ENCODE peak calls at places on chromosome 13, in ten cellular contexts. X is ovary, E is K562, P is body of pancreas, L is Peyer's patch, J is right lobe of liver, I is adrenal gland, F is erythroblast, R is tibial nerve, H is A549. C is an unnamed sample.

GRCh38 chr13:26749285-26749684 is 11.3 kb downstream of the GPR12 start:
- DNase-seq in X (no peak), E (peak), P (no peak), L (no peak), J (no peak), I (no peak), F (no peak), R (no peak), H (no peak), C (peak)

GRCh38 chr13:75762066-75762937 is 126.2 kb downstream of the LMO7 start:
- DNase-seq in X (no peak), E (no peak), P (peak), L (peak), J (no peak), I (no peak), F (no peak), R (no peak), H (no peak), C (no peak)

GRCh38 chr13:79445968-79446645 is 34.8 kb upstream of the NDFIP2 start:
- DNase-seq in X (no peak), E (no peak), P (no peak), L (no peak), J (no peak), I (no peak), F (no peak), R (no peak), H (no peak), C (no peak)

GRCh38 chr13:34913040-34913439 is 29.0 kb upstream of the NBEA start:
- DNase-seq in X (no peak), E (no peak), P (no peak), L (no peak), J (no peak), I (no peak), F (no peak), R (no peak), H (no peak), C (no peak)

GRCh38 chr13:42762917-42763316 is 18.5 kb upstream of the FAM216B start:
- DNase-seq in X (no peak), E (no peak), P (no peak), L (no peak), J (no peak), I (no peak), F (peak), R (no peak), H (no peak), C (no peak)

GRCh38 chr13:99383946-99384345 is 76.7 kb upstream of the GPR183 start:
- DNase-seq in X (no peak), E (no peak), P (no peak), L (no peak), J (no peak), I (no peak), F (no peak), R (no peak), H (no peak), C (no peak)

GRCh38 chr13:98900442-98900841 is 77.4 kb downstream of the DOCK9 start:
- DNase-seq in X (no peak), E (no peak), P (no peak), L (no peak), J (no peak), I (no peak), F (no peak), R (no peak), H (no peak), C (no peak)

GRCh38 chr13:36959438-36960116 is 39.5 kb upstream of the SMAD9 start:
- DNase-seq in X (no peak), E (no peak), P (no peak), L (no peak), J (no peak), I (no peak), F (no peak), R (no peak), H (no peak), C (no peak)

GRCh38 chr13:74644239-74644638 is 510.0 kb upstream of the KLF12 start:
- DNase-seq in X (no peak), E (no peak), P (no peak), L (no peak), J (no peak), I (no peak), F (no peak), R (no peak), H (no peak), C (no peak)

GRCh38 chr13:74289861-74290260 is 155.7 kb upstream of the KLF12 start:
- DNase-seq in X (no peak), E (no peak), P (no peak), L (no peak), J (no peak), I (no peak), F (no peak), R (no peak), H (no peak), C (no peak)

GRCh38 chr13:95100525-95101121 is 200.6 kb downstream of the ABCC4 start:
- DNase-seq in X (no peak), E (no peak), P (no peak), L (no peak), J (no peak), I (no peak), F (no peak), R (no peak), H (peak), C (no peak)

GRCh38 chr13:48574036-48574796 is 41.3 kb upstream of the RCBTB2 start:
- DNase-seq in X (no peak), E (no peak), P (no peak), L (no peak), J (peak), I (no peak), F (no peak), R (no peak), H (no peak), C (peak)

GRCh38 chr13:78609464-78610205 is 6.3 kb upstream of the POU4F1 start:
- DNase-seq in X (no peak), E (no peak), P (no peak), L (no peak), J (peak), I (no peak), F (peak), R (no peak), H (peak), C (no peak)

GRCh38 chr13:21901772-21902708 is 231.2 kb downstream of the FGF9 start:
- DNase-seq in X (no peak), E (no peak), P (peak), L (no peak), J (no peak), I (no peak), F (no peak), R (no peak), H (no peak), C (no peak)

GRCh38 chr13:97125810-97126738 is 96.1 kb upstream of the MBNL2 start:
- DNase-seq in X (no peak), E (no peak), P (no peak), L (no peak), J (no peak), I (no peak), F (no peak), R (no peak), H (no peak), C (no peak)

GRCh38 chr13:29384466-29384865 is 211.0 kb downstream of the SLC7A1 start:
- DNase-seq in X (no peak), E (peak), P (peak), L (no peak), J (no peak), I (no peak), F (peak), R (no peak), H (no peak), C (no peak)

GRCh38 chr13:35917252-35917941 is 213.8 kb downstream of the DCLK1 start:
- DNase-seq in X (no peak), E (no peak), P (no peak), L (no peak), J (no peak), I (no peak), F (no peak), R (no peak), H (no peak), C (no peak)

GRCh38 chr13:73984949-73985691 is 149.1 kb downstream of the KLF12 start:
- DNase-seq in X (no peak), E (no peak), P (no peak), L (peak), J (no peak), I (no peak), F (no peak), R (no peak), H (no peak), C (no peak)

GRCh38 chr13:77692746-77693448 is 4.6 kb upstream of the SLAIN1 start:
- DNase-seq in X (no peak), E (no peak), P (no peak), L (no peak), J (no peak), I (no peak), F (no peak), R (no peak), H (no peak), C (no peak)

GRCh38 chr13:49669735-49670309 is 21.5 kb downstream of the EBPL start:
- DNase-seq in X (peak), E (peak), P (peak), L (no peak), J (peak), I (peak), F (peak), R (peak), H (peak), C (no peak)
- TF ChIP-seq POLR2A in X (no peak), E (no peak), P (no peak), L (no peak), J (no peak), I (no peak), F (no peak), R (no peak), H (no peak), C (no peak)

GRCh38 chr13:113152894-113153809 is 5.3 kb upstream of the PROZ start:
- DNase-seq in X (peak), E (peak), P (peak), L (peak), J (peak), I (peak), F (peak), R (peak), H (no peak), C (no peak)

GRCh38 chr13:113151745-113152707 is 6.4 kb upstream of the PROZ start:
- DNase-seq in X (no peak), E (no peak), P (peak), L (no peak), J (no peak), I (no peak), F (peak), R (no peak), H (no peak), C (no peak)

GRCh38 chr13:113155982-113156655 is 2.3 kb upstream of the PROZ start:
- DNase-seq in X (no peak), E (no peak), P (no peak), L (no peak), J (no peak), I (no peak), F (no peak), R (no peak), H (no peak), C (no peak)

GRCh38 chr13:113155201-113155600 is 3.2 kb upstream of the PROZ start:
- DNase-seq in X (no peak), E (peak), P (no peak), L (no peak), J (no peak), I (no peak), F (no peak), R (no peak), H (no peak), C (no peak)

GRCh38 chr13:113153810-113154748 is 4.4 kb upstream of the PROZ start:
- DNase-seq in X (peak), E (peak), P (peak), L (peak), J (peak), I (peak), F (peak), R (peak), H (peak), C (peak)
- TF ChIP-seq POLR2A in X (peak), E (peak), P (peak), L (no peak), J (peak), I (peak), F (peak), R (no peak), H (peak), C (no peak)

DNA sequence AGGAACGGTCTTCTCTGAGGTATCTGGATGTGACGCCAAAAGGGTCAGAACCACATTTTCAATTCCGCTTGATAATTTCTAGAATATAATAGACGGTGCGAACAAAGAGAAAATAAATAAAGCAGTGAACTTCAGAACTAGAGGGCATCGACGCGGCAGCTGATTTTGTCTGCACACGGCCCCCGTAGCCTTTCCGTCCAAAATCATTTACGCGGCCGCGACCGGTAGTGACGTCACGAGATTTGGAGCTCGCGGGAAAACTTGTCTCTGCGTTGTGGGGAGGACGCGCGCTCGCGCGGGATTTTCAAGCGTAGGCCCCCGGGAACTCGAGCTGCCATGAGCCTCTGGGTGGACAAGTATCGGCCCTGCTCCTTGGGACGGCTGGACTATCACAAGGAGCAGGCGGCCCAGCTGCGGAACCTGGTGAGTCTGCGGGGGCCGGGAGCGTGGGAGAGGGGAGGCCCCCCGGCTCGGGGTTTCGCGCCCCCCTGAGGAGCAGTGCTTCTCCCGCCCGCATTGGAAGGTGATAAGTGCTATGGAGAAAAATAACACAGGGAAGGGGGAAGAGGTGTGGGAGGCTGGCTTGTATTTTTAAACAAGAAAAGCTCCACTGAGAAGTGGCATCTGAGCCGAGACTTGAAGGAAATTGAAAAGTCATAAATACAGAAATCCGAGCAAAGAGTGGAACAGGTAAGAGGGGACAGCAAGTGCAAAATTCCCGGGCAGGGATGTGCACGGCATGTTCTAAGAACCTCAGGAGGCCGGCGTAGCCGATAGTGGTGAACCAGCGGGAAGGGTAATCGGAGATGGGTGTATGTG is at the start of gene RFC3:
- DNase-seq in X (peak), E (peak), P (peak), L (peak), J (peak), I (peak), F (peak), R (peak), H (peak), C (peak)
- TF ChIP-seq POLR2A in X (no peak), E (peak), P (no peak), L (no peak), J (no peak), I (no peak), F (peak), R (no peak), H (peak), C (no peak)

GRCh38 chr13:110140099-110140498 is 166.9 kb downstream of the COL4A1 start:
- DNase-seq in X (no peak), E (no peak), P (no peak), L (no peak), J (no peak), I (no peak), F (no peak), R (no peak), H (no peak), C (peak)

GRCh38 chr13:110138700-110139036 is 168.3 kb downstream of the COL4A1 start:
- DNase-seq in X (no peak), E (no peak), P (no peak), L (no peak), J (no peak), I (no peak), F (no peak), R (no peak), H (peak), C (peak)

GRCh38 chr13:110136660-110137585 is 170.0 kb downstream of the COL4A1 start:
- DNase-seq in X (no peak), E (no peak), P (no peak), L (no peak), J (no peak), I (no peak), F (no peak), R (no peak), H (no peak), C (peak)

GRCh38 chr13:110137677-110138008 is 169.3 kb downstream of the COL4A1 start:
- DNase-seq in X (no peak), E (peak), P (peak), L (no peak), J (peak), I (peak), F (peak), R (peak), H (peak), C (no peak)

DNA sequence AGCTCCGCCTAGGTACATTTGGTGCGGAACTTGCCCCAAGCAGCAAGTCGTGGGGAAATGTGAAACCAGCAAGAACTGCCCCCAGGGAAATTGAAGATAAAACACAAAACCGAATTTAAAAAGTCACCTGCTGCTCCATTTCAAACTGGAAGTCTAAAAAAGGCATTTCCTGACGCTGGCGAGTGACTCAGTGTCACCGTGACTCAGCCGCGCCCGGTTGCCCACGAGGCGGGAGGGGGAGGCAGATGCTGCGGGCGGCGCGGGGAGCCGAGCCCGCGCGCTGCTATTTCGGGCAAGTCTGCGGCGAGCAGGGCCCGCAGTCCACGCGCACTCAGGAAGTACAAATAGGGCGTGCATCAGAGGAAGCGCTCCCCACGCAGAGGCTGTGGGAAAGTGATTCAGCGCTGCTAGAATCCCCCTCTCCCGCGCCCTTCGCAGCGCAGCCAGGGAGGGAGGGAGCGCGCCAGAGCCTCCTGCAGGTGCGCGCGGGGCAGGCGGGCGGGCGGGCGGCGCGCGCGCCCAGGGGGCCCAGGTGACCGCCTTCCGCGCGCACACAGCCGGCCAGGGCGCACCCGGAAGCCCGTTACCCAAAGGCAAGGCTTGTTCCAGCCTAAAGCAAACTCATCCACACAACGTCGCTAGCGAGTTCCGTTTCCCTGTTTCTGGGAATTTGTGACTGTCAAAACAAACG is 168.8 kb downstream of the COL4A1 start:
- DNase-seq in X (peak), E (peak), P (peak), L (no peak), J (peak), I (peak), F (peak), R (peak), H (peak), C (peak)
- TF ChIP-seq POLR2A in X (no peak), E (no peak), P (no peak), L (no peak), J (peak), I (no peak), F (peak), R (no peak), H (no peak), C (no peak)

DNA sequence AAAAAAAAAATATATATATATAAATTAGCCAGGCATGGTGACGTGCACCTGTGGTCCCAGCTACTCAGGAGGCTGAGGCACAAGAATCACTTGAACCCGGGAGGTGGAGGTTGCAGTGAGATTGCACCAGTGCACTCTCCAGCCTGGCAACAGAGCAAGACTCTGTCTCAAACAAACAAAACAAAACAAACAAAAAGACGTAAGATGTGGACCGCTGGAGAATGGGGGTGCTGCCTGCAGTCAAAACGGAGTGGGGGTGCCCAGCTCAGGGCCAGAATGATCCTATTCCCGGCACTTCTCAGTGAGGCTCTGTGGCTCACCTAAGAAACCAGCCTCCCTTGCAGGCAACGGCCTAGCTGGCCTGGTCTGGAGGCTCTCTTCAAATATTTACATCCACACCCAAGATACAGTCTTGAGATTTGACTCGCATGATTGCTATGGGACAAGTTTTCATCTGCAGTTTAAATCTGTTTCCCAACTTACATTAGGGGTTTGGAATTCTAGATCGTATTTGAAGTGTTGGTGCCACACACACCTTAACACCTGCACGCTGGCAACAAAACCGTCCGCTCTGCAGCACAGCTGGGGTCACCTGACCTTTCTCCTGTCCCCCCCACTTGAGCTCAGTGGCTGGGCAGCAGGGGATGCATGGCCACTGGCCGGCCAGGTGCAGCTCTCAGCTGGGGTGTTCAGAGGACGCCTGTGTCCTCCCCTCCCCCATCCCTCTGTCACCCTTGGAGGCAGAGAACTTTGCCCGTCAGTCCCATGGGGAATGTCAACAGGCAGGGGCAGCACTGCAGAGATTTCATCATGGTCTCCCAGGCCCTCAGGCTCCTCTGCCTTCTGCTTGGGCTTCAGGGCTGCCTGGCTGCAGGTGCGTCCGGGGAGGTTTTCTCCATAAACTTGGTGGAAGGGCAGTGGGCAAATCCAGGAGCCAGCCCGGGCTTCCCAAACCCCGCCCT is at the start of gene F7:
- DNase-seq in X (no peak), E (no peak), P (peak), L (no peak), J (peak), I (no peak), F (no peak), R (no peak), H (peak), C (no peak)
- TF ChIP-seq POLR2A in X (no peak), E (no peak), P (no peak), L (no peak), J (peak), I (no peak), F (no peak), R (no peak), H (no peak), C (no peak)

DNA sequence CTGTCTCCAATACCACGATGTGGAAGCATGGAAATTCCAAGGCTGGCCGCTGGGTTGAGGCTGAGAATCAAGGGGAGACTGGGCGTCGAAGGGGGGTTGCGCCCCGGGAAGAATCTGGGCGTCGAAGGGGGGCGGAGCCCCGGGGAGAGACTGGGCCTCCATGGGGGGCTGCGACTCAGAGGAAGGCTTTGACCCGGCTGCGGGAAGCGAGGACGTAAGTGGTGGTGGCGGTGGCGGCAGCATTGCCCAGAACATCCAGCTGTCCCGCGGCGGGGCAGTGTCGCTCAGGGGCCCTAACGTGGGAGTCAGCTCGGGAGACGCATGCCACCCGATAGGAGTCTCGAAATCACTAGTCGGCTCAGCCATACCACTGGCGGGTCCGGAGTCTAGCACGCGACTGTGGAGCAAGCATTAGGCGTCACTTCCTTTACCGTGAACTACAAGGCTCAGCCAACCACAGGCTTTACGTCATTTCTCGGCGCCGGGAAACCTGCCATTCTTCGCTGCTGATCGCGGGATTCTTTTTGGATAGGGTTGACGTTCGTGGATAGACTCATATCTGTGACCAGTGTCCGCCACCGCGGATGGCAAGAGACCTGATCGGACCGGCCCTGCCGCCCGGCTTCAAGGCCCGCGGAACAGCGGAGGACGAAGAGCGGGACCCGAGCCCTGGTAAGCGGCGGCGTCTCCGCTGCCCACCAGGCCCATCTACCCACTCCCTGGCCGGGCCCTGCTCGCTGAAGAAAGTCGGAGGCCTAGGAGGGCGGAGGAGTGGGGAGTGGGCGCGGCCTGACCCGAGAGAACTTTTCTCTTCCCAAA is at the start of the genes GPALPP1 and NUFIP1:
- DNase-seq in X (peak), E (peak), P (peak), L (peak), J (peak), I (peak), F (peak), R (peak), H (peak), C (peak)
- TF ChIP-seq POLR2A in X (peak), E (peak), P (no peak), L (peak), J (peak), I (no peak), F (peak), R (no peak), H (peak), C (no peak)

C was measured in esophagus muscularis mucosa.